ENCODE peak calls at places on chromosome 2, in five cellular contexts. One of them, this sample, is unnamed.

GRCh38 chr2:126599062-126599461 is 56.9 kb upstream of the GYPC start:
- DNase-seq in H54: no peak
- DNase-seq in retina: no peak
- DNase-seq in NCI-H774: no peak
- DNase-seq in COR-L47: no peak
- DNase-seq in this sample: no peak

GRCh38 chr2:127004893-127005600 is 101.9 kb downstream of the BIN1 start:
- DNase-seq in H54: no peak
- DNase-seq in retina: no peak
- DNase-seq in NCI-H774: no peak
- DNase-seq in COR-L47: no peak
- DNase-seq in this sample: peak

GRCh38 chr2:12932192-12932591 is 215.5 kb downstream of the TRIB2 start:
- DNase-seq in H54: no peak
- DNase-seq in retina: no peak
- DNase-seq in NCI-H774: no peak
- DNase-seq in COR-L47: no peak
- DNase-seq in this sample: no peak

GRCh38 chr2:96507957-96508520 is 2.9 kb upstream of the NEURL3 start:
- DNase-seq in H54: peak
- DNase-seq in retina: peak
- DNase-seq in NCI-H774: peak
- DNase-seq in COR-L47: peak
- DNase-seq in this sample: peak

GRCh38 chr2:121627525-121628050 is 21.7 kb downstream of the CLASP1 start:
- DNase-seq in H54: no peak
- DNase-seq in retina: no peak
- DNase-seq in NCI-H774: no peak
- DNase-seq in COR-L47: no peak
- DNase-seq in this sample: no peak

GRCh38 chr2:96771792-96772618 is 11.3 kb downstream of the CNNM4 start:
- DNase-seq in H54: no peak
- DNase-seq in retina: no peak
- DNase-seq in NCI-H774: no peak
- DNase-seq in COR-L47: no peak
- DNase-seq in this sample: peak

GRCh38 chr2:37689751-37690150 is 18.3 kb upstream of the CDC42EP3 start:
- DNase-seq in H54: no peak
- DNase-seq in retina: no peak
- DNase-seq in NCI-H774: no peak
- DNase-seq in COR-L47: no peak
- DNase-seq in this sample: no peak

GRCh38 chr2:118923371-118923770 is 18.6 kb upstream of the MARCO start:
- DNase-seq in H54: no peak
- DNase-seq in retina: no peak
- DNase-seq in NCI-H774: no peak
- DNase-seq in COR-L47: no peak
- DNase-seq in this sample: no peak

GRCh38 chr2:96866986-96867755 is 2.7 kb downstream of the SEMA4C start:
- DNase-seq in H54: no peak
- DNase-seq in retina: no peak
- DNase-seq in NCI-H774: no peak
- DNase-seq in COR-L47: no peak
- DNase-seq in this sample: no peak

GRCh38 chr2:17084882-17085281 is 419.2 kb upstream of the CYRIA start:
- DNase-seq in H54: no peak
- DNase-seq in retina: no peak
- DNase-seq in NCI-H774: no peak
- DNase-seq in COR-L47: no peak
- DNase-seq in this sample: peak

GRCh38 chr2:191899442-191899841 is 52.6 kb upstream of the CAVIN2 start:
- DNase-seq in H54: no peak
- DNase-seq in retina: no peak
- DNase-seq in NCI-H774: no peak
- DNase-seq in COR-L47: no peak
- DNase-seq in this sample: no peak

GRCh38 chr2:193331701-193332100 is 1137.0 kb upstream of the TMEFF2 start:
- DNase-seq in H54: no peak
- DNase-seq in retina: no peak
- DNase-seq in NCI-H774: no peak
- DNase-seq in COR-L47: no peak
- DNase-seq in this sample: no peak

GRCh38 chr2:229920011-229920781 is 1.6 kb downstream of the TRIP12 start:
- DNase-seq in H54: no peak
- DNase-seq in retina: peak
- DNase-seq in NCI-H774: no peak
- DNase-seq in COR-L47: no peak
- DNase-seq in this sample: peak

GRCh38 chr2:217978536-217979150 is 24.2 kb downstream of the TNS1 start:
- DNase-seq in H54: no peak
- DNase-seq in retina: no peak
- DNase-seq in NCI-H774: no peak
- DNase-seq in COR-L47: no peak
- DNase-seq in this sample: peak

GRCh38 chr2:64143154-64144056 is 815 bp downstream of the PELI1 start:
- DNase-seq in H54: peak
- DNase-seq in retina: peak
- DNase-seq in NCI-H774: peak
- DNase-seq in COR-L47: peak
- DNase-seq in this sample: peak

GRCh38 chr2:98489971-98490962 is 45.6 kb downstream of the INPP4A start:
- DNase-seq in H54: no peak
- DNase-seq in retina: no peak
- DNase-seq in NCI-H774: no peak
- DNase-seq in COR-L47: no peak
- DNase-seq in this sample: no peak

GRCh38 chr2:75342504-75343175 is 143.3 kb upstream of the TACR1 start:
- DNase-seq in H54: no peak
- DNase-seq in retina: no peak
- DNase-seq in NCI-H774: no peak
- DNase-seq in COR-L47: no peak
- DNase-seq in this sample: no peak

GRCh38 chr2:118371500-118371899 is 283.2 kb downstream of the INSIG2 start:
- DNase-seq in H54: no peak
- DNase-seq in retina: peak
- DNase-seq in NCI-H774: no peak
- DNase-seq in COR-L47: no peak
- DNase-seq in this sample: peak

GRCh38 chr2:74876081-74876886 is 42.4 kb downstream of the HK2 start:
- DNase-seq in H54: peak
- DNase-seq in retina: peak
- DNase-seq in NCI-H774: peak
- DNase-seq in COR-L47: peak
- DNase-seq in this sample: peak

GRCh38 chr2:227860116-227860724 is 11.2 kb upstream of the DAW1 start:
- DNase-seq in H54: no peak
- DNase-seq in retina: no peak
- DNase-seq in NCI-H774: no peak
- DNase-seq in COR-L47: no peak
- DNase-seq in this sample: no peak

GRCh38 chr2:40639294-40639693 is 187.4 kb upstream of the SLC8A1 start:
- DNase-seq in H54: no peak
- DNase-seq in retina: no peak
- DNase-seq in NCI-H774: no peak
- DNase-seq in COR-L47: no peak
- DNase-seq in this sample: peak

GRCh38 chr2:182716665-182716990 is 571 bp downstream of the DNAJC10 start:
- DNase-seq in H54: no peak
- DNase-seq in retina: no peak
- DNase-seq in NCI-H774: no peak
- DNase-seq in COR-L47: peak
- DNase-seq in this sample: no peak

This sample was measured in left kidney.